ENCODE peak calls at places on chromosomes 1 and 21, in nine cellular contexts. O is HCT116, R is suprapubic skin, H is transverse colon, I is stomach, J is prostate gland, K is K562, T is sigmoid colon, W is upper lobe of left lung. F is an unnamed sample.

GRCh38 chr1:70038025-70038424 is 167.4 kb downstream of the LRRC40 start:
- DNase-seq in O (no peak), R (no peak), H (no peak), I (no peak), J (no peak), K (no peak), T (no peak), W (no peak), F (no peak)

GRCh38 chr1:95640746-95641145 is 406.7 kb downstream of the RWDD3 start:
- DNase-seq in O (no peak), R (no peak), H (no peak), I (peak; percentile 79), J (peak; percentile 57), K (no peak), T (no peak), W (peak; percentile 33), F (peak; percentile 52)

GRCh38 chr1:74775735-74776134 is 42.8 kb downstream of the TYW3 start:
- DNase-seq in O (no peak), R (no peak), H (no peak), I (no peak), J (no peak), K (no peak), T (no peak), W (no peak), F (no peak)

GRCh38 chr1:150012611-150013010 is 2.1 kb upstream of the OTUD7B start:
- DNase-seq in O (no peak), R (no peak), H (no peak), I (no peak), J (no peak), K (no peak), T (peak; percentile 68), W (no peak), F (no peak)

GRCh38 chr1:197521118-197521739 is 253.2 kb downstream of the CRB1 start:
- DNase-seq in O (peak; percentile 16), R (no peak), H (no peak), I (no peak), J (no peak), K (peak; percentile 53), T (no peak), W (no peak), F (no peak)

GRCh38 chr21:17492415-17493168 is 20.3 kb upstream of the CXADR start:
- DNase-seq in O (no peak), R (no peak), H (no peak), I (no peak), J (peak; percentile 21), K (no peak), T (no peak), W (peak; percentile 54), F (no peak)

GRCh38 chr1:165383067-165383466 is 26.6 kb upstream of the LMX1A start:
- DNase-seq in O (no peak), R (peak; percentile 74), H (peak; percentile 22), I (no peak), J (peak; percentile 42), K (no peak), T (peak; percentile 85), W (no peak), F (peak; percentile 48)

GRCh38 chr1:184300446-184300845 is 86.4 kb upstream of the C1orf21 start:
- DNase-seq in O (no peak), R (no peak), H (no peak), I (no peak), J (no peak), K (no peak), T (no peak), W (no peak), F (no peak)

GRCh38 chr1:167454304-167454928 is 63.9 kb downstream of the CD247 start:
- DNase-seq in O (no peak), R (no peak), H (no peak), I (no peak), J (no peak), K (no peak), T (peak; percentile 15), W (no peak), F (no peak)

GRCh38 chr1:167456926-167457325 is 61.4 kb downstream of the CD247 start:
- DNase-seq in O (no peak), R (no peak), H (no peak), I (no peak), J (no peak), K (no peak), T (peak; percentile 25), W (no peak), F (no peak)

GRCh38 chr1:167455786-167456446 is 62.4 kb downstream of the CD247 start:
- DNase-seq in O (no peak), R (no peak), H (no peak), I (peak; percentile 37), J (peak; percentile 17), K (no peak), T (peak; percentile 65), W (peak; percentile 57), F (no peak)

GRCh38 chr1:167456500-167456899 is 61.8 kb downstream of the CD247 start:
- DNase-seq in O (no peak), R (no peak), H (no peak), I (no peak), J (no peak), K (no peak), T (peak; percentile 59), W (no peak), F (no peak)

DNA sequence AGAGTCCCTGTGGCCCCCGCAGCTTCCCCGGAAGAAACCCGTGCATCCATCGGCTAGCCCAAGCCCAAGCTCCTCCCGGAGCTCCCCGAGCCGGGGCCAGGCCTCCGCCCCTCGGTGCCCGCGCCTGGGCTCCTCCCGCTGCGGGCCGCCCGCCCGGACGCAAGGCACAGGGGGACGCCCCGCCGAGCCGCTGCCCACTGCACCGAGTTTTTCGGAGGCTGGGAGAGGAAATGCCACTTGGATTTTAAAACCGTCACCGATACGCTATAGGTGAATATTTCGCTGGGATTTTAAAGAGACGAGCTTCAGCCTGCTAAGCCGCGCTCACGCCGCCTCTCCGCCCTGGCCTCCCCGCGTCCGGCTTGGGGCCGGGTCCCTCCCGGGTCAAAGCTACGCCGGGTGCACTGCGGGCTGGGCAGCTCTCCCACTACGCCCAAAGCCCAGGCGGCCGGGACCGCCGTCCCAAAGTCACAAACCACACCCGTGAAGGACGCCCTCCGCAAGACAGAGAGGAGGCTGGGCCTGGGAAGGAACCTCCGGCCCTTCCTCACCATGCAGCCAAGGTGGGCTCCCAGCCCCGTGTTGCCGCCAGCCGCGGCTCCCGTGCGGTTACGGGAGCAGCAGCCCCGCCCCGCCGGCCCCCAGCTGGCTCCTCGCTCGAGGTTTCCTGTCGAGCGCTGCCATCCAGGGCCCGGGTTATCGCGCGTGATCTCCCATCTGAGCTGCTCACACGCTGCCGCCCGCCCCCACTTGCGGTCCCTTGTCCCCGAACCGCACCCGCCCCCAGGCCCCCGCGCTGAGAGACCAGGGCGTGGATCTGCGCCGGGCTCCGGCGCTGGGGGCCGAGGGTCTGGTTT is 63.2 kb downstream of the CD247 start:
- DNase-seq in O (peak; percentile 10), R (peak; percentile 84), H (peak; percentile 77), I (peak; percentile 69), J (peak; percentile 47), K (peak; percentile 93), T (peak; percentile 82), W (peak; percentile 80), F (no peak)
- TF ChIP-seq POLR2AphosphoS5 in O (peak; percentile 57), R (no peak), H (no peak), I (peak; percentile 47), J (no peak), K (no peak), T (no peak), W (no peak), F (no peak)

GRCh38 chr1:161726631-161727342 is 5.4 kb downstream of the FCRLB start:
- DNase-seq in O (peak; percentile 56), R (peak; percentile 94), H (peak; percentile 85), I (peak; percentile 84), J (peak; percentile 79), K (peak; percentile 97), T (peak; percentile 94), W (peak; percentile 90), F (peak; percentile 73)

GRCh38 chr1:161728376-161729226 is 7.3 kb downstream of the FCRLB start:
- DNase-seq in O (no peak), R (no peak), H (no peak), I (no peak), J (no peak), K (no peak), T (no peak), W (no peak), F (no peak)

GRCh38 chr1:161727343-161727924 is 6.1 kb downstream of the FCRLB start:
- DNase-seq in O (no peak), R (peak; percentile 64), H (peak; percentile 15), I (no peak), J (no peak), K (no peak), T (no peak), W (no peak), F (no peak)

GRCh38 chr1:161723459-161724149 is 2.3 kb downstream of the FCRLB start:
- DNase-seq in O (no peak), R (no peak), H (no peak), I (no peak), J (peak; percentile 30), K (no peak), T (no peak), W (no peak), F (no peak)

DNA sequence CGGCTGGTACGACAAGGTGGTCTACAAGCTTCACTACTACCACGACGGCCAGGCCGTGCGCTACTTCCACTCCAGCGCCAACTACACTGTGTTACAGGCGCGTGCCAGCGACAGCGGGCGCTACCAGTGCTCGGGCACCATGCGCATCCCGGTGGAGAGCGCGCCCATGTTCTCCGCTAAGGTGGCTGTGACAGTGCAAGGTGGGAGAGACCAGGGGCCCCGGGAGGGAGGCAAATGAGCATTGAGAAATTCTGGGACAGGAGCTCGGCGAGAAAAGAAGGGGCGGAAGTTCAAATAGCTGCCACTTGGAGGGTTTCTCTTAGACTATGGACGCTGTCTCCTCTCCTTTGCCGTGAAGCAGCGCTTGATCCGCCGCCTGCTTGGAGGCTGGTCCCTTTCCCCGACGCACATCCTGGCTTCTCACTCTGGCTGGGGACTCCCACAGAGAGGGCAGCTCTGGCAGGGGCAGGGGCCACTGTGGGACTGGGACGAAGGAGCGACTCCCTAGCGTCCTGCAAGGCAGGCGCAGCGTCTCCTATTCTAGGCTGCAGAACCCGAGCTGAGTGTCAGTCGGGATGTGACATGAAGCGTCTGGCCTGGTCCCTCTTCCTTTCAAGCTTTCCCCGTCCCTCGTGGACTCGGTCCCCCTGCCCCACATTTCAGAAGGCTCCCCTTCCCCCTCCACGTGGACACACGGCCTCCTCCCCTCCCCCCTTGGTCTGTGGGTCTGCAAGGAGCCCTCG is 4.7 kb downstream of the FCRLB start:
- DNase-seq in O (no peak), R (peak; percentile 69), H (peak; percentile 40), I (peak; percentile 48), J (peak; percentile 33), K (peak; percentile 37), T (peak; percentile 75), W (peak; percentile 56), F (no peak)
- H3K27ac ChIP-seq in O (peak overlapping the region; percentile 87), R (peak overlapping the region; percentile 94), H (peak overlapping the region; percentile 87), I (peak overlapping the region; percentile 88), J (peak overlapping the region; percentile 62), K (peak overlapping the region; percentile 94), T (peak overlapping the region; percentile 78), W (peak overlapping the region; percentile 88), F (peak overlapping the region; percentile 92)

DNA sequence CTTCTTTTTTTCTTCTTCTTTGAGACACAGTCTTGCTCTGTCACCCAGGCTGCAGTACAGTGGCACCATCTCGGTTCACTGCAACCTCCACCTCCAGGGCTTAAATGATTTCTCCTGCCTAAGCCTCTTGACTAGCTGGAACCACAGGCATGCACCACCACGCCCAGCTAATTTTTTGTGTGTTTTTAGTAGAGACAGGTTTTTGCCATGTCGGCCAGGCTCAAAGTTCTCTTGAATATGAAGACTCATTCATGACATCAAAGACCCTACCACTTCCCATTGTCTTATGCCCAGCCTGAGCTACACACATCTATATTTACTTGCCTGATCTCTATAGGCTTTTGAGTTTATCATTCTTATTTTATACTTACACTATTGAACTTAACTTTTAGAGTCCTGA is 15.5 kb downstream of the PTPN22 start:
- DNase-seq in O (no peak), R (no peak), H (no peak), I (no peak), J (no peak), K (no peak), T (no peak), W (no peak), F (no peak)
- TF ChIP-seq POLR2AphosphoS5 in O (no peak), R (no peak), H (no peak), I (no peak), J (no peak), K (no peak), T (no peak), W (no peak), F (no peak)

GRCh38 chr21:44900559-44901251 is 20.0 kb downstream of the ITGB2 start:
- DNase-seq in O (no peak), R (no peak), H (no peak), I (no peak), J (no peak), K (no peak), T (no peak), W (no peak), F (no peak)
- H3K27ac ChIP-seq in O (no peak overlapping the region), R (no peak overlapping the region), H (no peak overlapping the region), I (no peak overlapping the region), J (no peak overlapping the region), K (no peak overlapping the region), T (no peak overlapping the region), W (no peak overlapping the region), F (no peak overlapping the region)